ENCODE peak calls at places on chromosome 20, in eight cellular contexts. K is PC-3, P is heart left ventricle, F is mammary epithelial cell, V is pancreas, H is lower lobe of right lung, G is right lobe of liver, D is cardiac muscle cell. C is an unnamed sample.

GRCh38 chr20:35618372-35619131 is 2.9 kb downstream of the SPAG4 start:
- DNase-seq in V (peak; percentile 61), K (peak; percentile 46), F (peak; percentile 42), G (no peak), D (peak; percentile 32), H (peak; percentile 55), P (peak; percentile 39), C (peak; percentile 30)

GRCh38 chr20:53750827-53751393 is 157.3 kb upstream of the ZNF217 start:
- DNase-seq in G (no peak), K (peak; percentile 54), F (no peak), D (peak; percentile 77), V (no peak), P (no peak), H (no peak), C (no peak)

GRCh38 chr20:10047427-10047826 is 12.6 kb downstream of the ANKEF1 start:
- DNase-seq in G (no peak), K (peak; percentile 30), F (no peak), P (no peak), H (no peak), D (peak; percentile 24), V (no peak), C (peak; percentile 45)

GRCh38 chr20:63159826-63160640 is 55.9 kb downstream of the YTHDF1 start:
- DNase-seq in K (no peak), V (no peak), H (no peak), D (no peak), F (no peak), P (peak; percentile 17), G (peak; percentile 40), C (no peak)

GRCh38 chr20:4069741-4070140 is 54.4 kb upstream of the RNF24 start:
- DNase-seq in P (no peak), K (peak; percentile 32), F (peak; percentile 46), D (no peak), G (no peak), H (no peak), V (no peak), C (no peak)

GRCh38 chr20:23753589-23753988 is 2.9 kb upstream of the CST1 start:
- DNase-seq in P (no peak), D (no peak), V (no peak), H (no peak), F (no peak), K (no peak), G (no peak), C (no peak)

GRCh38 chr20:44247676-44248419 is 740 bp downstream of the GDAP1L1 start:
- DNase-seq in F (peak; percentile 5), H (no peak), V (no peak), P (peak; percentile 41), G (no peak), D (peak; percentile 49), K (no peak), C (no peak)

GRCh38 chr20:64049060-64049886 is at the start of gene SOX18:
- DNase-seq in P (peak; percentile 61), F (no peak), V (no peak), G (no peak), H (no peak), K (peak; percentile 31), D (peak; percentile 56), C (no peak)

GRCh38 chr20:6708010-6708409 is 59.5 kb upstream of the BMP2 start:
- DNase-seq in D (peak; percentile 68), K (peak; percentile 76), F (peak; percentile 84), P (peak; percentile 80), H (peak; percentile 82), G (peak; percentile 73), V (peak; percentile 61), C (no peak)

GRCh38 chr20:35883778-35884540 is 70.3 kb downstream of the SCAND1 start:
- DNase-seq in G (peak; percentile 61), P (peak; percentile 74), K (peak; percentile 99), V (peak; percentile 42), D (peak; percentile 99), H (peak; percentile 61), F (peak; percentile 100), C (peak; percentile 85)

GRCh38 chr20:10794765-10795164 is 121.0 kb upstream of the JAG1 start:
- DNase-seq in K (no peak), G (no peak), H (no peak), V (peak; percentile 44), P (no peak), F (no peak), D (no peak), C (no peak)

GRCh38 chr20:3209023-3209945 is at the start of gene ITPA:
- DNase-seq in G (peak; percentile 70), V (peak; percentile 44), F (peak; percentile 45), D (peak; percentile 52), H (peak; percentile 59), K (peak; percentile 51), P (peak; percentile 50), C (peak; percentile 29)

GRCh38 chr20:24393903-24394302 is 75.5 kb upstream of the SYNDIG1 start:
- DNase-seq in V (no peak), F (no peak), G (no peak), P (no peak), K (no peak), H (no peak), D (no peak), C (no peak)

GRCh38 chr20:3276400-3277015 is 37.5 kb upstream of the SLC4A11 start:
- DNase-seq in G (no peak), K (peak; percentile 65), P (no peak), V (no peak), H (no peak), D (peak; percentile 54), F (peak; percentile 5), C (peak; percentile 54)

GRCh38 chr20:29689411-29690225 is 1567.8 kb upstream of the DEFB115 start:
- DNase-seq in P (peak; percentile 28), K (peak; percentile 9), F (no peak), D (peak; percentile 65), H (peak; percentile 32), G (peak; percentile 44), V (peak; percentile 26), C (peak; percentile 41)

GRCh38 chr20:3696745-3697587 is 15.2 kb upstream of the ADAM33 start:
- DNase-seq in F (no peak), G (no peak), P (peak; percentile 17), V (no peak), D (no peak), H (peak; percentile 21), K (no peak), C (no peak)

GRCh38 chr20:11716239-11716944 is 201.3 kb upstream of the BTBD3 start:
- DNase-seq in P (no peak), H (no peak), D (peak; percentile 57), K (peak; percentile 61), V (no peak), F (peak; percentile 71), G (no peak), C (peak; percentile 61)

GRCh38 chr20:13017235-13017634 is 8.5 kb downstream of the SPTLC3 start:
- DNase-seq in F (peak; percentile 37), V (no peak), D (peak; percentile 68), H (no peak), P (no peak), G (no peak), K (no peak), C (no peak)

GRCh38 chr20:32098786-32099185 is 10.7 kb upstream of the TM9SF4 start:
- DNase-seq in K (no peak), F (no peak), G (no peak), D (no peak), H (no peak), V (no peak), P (no peak), C (no peak)

GRCh38 chr20:49396230-49396629 is 86.2 kb downstream of the KCNB1 start:
- DNase-seq in G (no peak), V (no peak), H (no peak), F (no peak), P (no peak), D (no peak), K (no peak), C (no peak)
- TF ChIP-seq CTCF in G (no peak), V (no peak), H (no peak), F (no peak), P (no peak), D (peak; percentile 5), K (peak; percentile 35), C (peak; percentile 13)

GRCh38 chr20:722822-723644 is 45.3 kb downstream of the SLC52A3 start:
- DNase-seq in F (no peak), V (no peak), P (no peak), G (no peak), H (no peak), K (no peak), D (no peak), C (no peak)

GRCh38 chr20:728022-728944 is 40.0 kb downstream of the SLC52A3 start:
- DNase-seq in D (peak; percentile 44), P (peak; percentile 54), G (peak; percentile 63), F (no peak), H (peak; percentile 55), K (peak; percentile 65), V (peak; percentile 59), C (peak; percentile 89)

GRCh38 chr20:726160-726559 is 42.1 kb downstream of the SLC52A3 start:
- DNase-seq in P (no peak), G (no peak), K (no peak), V (no peak), H (no peak), F (no peak), D (no peak), C (no peak)

GRCh38 chr20:723756-724155 is 44.5 kb downstream of the SLC52A3 start:
- DNase-seq in F (peak; percentile 66), H (no peak), D (no peak), V (no peak), G (no peak), K (peak; percentile 27), P (no peak), C (peak; percentile 73)

GRCh38 chr20:725491-725890 is 42.8 kb downstream of the SLC52A3 start:
- DNase-seq in P (no peak), V (no peak), D (no peak), G (no peak), F (no peak), K (no peak), H (no peak), C (no peak)
- H3K4me3 ChIP-seq in P (no peak overlapping the region), V (no peak overlapping the region), D (no peak overlapping the region), G (no peak overlapping the region), F (no peak overlapping the region), K (no peak overlapping the region), H (no peak overlapping the region), C (no peak overlapping the region)

DNA sequence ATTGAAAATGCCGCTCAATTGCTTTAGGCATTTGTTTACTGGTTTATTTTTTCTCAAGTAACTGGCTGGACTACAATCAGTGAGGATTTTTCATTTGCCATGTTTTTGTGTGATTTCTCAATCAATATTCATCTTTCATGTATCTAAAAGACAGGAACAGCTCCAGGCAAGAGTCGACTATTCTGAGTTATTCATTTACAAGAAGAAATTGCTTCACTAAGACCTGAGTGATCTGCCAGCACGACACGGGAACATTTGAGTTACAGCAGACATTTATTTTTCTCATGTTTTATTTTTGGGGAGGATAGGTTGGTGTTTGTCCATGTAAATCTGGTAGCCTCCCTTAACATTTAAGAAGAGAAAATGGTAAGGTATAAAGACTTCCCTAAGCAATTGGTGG is 124.1 kb downstream of the CBLN4 start:
- DNase-seq in V (no peak), K (no peak), P (no peak), F (no peak), H (no peak), D (no peak), G (no peak), C (no peak)
- H3K9me3 ChIP-seq in V (no peaks in the 10 kb centered on the region), K (peaks cover 24% of the 10 kb centered on the region), P (no peaks in the 10 kb centered on the region), F (no peaks in the 10 kb centered on the region), H (no peaks in the 10 kb centered on the region), D (peaks cover 3% of the 10 kb centered on the region), G (no peaks in the 10 kb centered on the region), C (no peaks in the 10 kb centered on the region)

DNA sequence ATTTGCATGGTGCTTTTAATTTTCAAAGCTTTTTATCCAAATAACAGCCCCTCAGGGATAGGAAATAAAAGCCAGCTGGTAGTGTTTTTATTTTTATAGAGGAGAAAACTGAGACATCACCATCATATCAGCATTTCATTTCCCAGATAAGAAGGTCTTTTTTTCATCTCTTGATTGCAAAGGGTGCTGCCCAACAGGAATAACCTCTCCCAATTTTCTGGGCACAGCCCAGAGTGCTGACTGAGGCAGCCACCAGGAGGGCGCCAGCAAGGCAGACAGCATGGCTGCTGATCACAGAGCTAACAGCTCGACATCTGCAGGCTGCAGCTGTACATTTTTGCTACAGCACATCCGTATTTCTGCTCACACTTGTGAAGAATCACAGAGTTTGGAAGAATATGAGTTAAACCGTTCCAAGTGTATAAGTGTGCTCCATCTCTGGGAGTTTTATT is 85.7 kb upstream of the C20orf144 start:
- DNase-seq in V (no peak), K (no peak), G (no peak), D (peak; percentile 12), H (no peak), P (no peak), F (no peak), C (no peak)
- TF ChIP-seq CTCF in V (no peak), K (peak; percentile 24), G (no peak), D (peak; percentile 27), H (no peak), P (no peak), F (peak; percentile 17), C (peak; percentile 29)